ENCODE peak calls at places on chromosomes 12 and 14, in seven cellular contexts. E is mammary epithelial cell, V is upper lobe of right lung, D is ovary, L is mesenchymal stem cell, T is PC-3, Z is heart left ventricle. C is an unnamed sample.

GRCh38 chr12:64890873-64891468 is 66.5 kb downstream of the TBC1D30 start:
- DNase-seq in E (peak; percentile 33), V (no peak), D (no peak), L (peak; percentile 71), T (peak; percentile 88), Z (no peak), C (no peak)

GRCh38 chr14:61647704-61648103 is 47.6 kb upstream of the HIF1A start:
- DNase-seq in E (peak; percentile 60), V (no peak), D (no peak), L (no peak), T (peak; percentile 94), Z (no peak), C (no peak)

GRCh38 chr12:78229491-78230209 is 399.0 kb downstream of the NAV3 start:
- DNase-seq in E (peak; percentile 53), V (no peak), D (no peak), L (peak; percentile 55), T (peak; percentile 83), Z (no peak), C (no peak)

GRCh38 chr12:72610854-72611358 is 338.7 kb downstream of the TRHDE start:
- DNase-seq in E (no peak), V (no peak), D (no peak), L (no peak), T (no peak), Z (no peak), C (no peak)

GRCh38 chr12:10974965-10975364 is 11.7 kb downstream of the TAS2R50 start:
- DNase-seq in E (no peak), V (no peak), D (no peak), L (no peak), T (no peak), Z (no peak), C (no peak)

GRCh38 chr14:90836692-90837063 is 20.4 kb upstream of the TTC7B start:
- DNase-seq in E (no peak), V (peak; percentile 51), D (no peak), L (no peak), T (no peak), Z (no peak), C (peak; percentile 49)

GRCh38 chr14:100365741-100366140 is 42.6 kb downstream of the SLC25A47 start:
- DNase-seq in E (no peak), V (no peak), D (no peak), L (no peak), T (no peak), Z (no peak), C (no peak)

GRCh38 chr12:15613981-15614380 is 175.2 kb downstream of the EPS8 start:
- DNase-seq in E (no peak), V (no peak), D (no peak), L (no peak), T (no peak), Z (no peak), C (no peak)

GRCh38 chr12:47557401-47557800 is 148.4 kb downstream of the RPAP3 start:
- DNase-seq in E (no peak), V (no peak), D (no peak), L (no peak), T (no peak), Z (no peak), C (no peak)

GRCh38 chr12:125720961-125721360 is 655.7 kb downstream of the AACS start:
- DNase-seq in E (no peak), V (no peak), D (no peak), L (no peak), T (no peak), Z (no peak), C (no peak)

GRCh38 chr14:100849432-100849831 is 23.5 kb downstream of the MEG3 start:
- DNase-seq in E (no peak), V (no peak), D (no peak), L (peak; percentile 80), T (peak; percentile 49), Z (no peak), C (no peak)

GRCh38 chr12:11746024-11746771 is 96.7 kb downstream of the ETV6 start:
- DNase-seq in E (peak; percentile 99), V (no peak), D (no peak), L (peak; percentile 38), T (peak; percentile 72), Z (no peak), C (no peak)

GRCh38 chr14:65387628-65388027 is 24.9 kb upstream of the FUT8 start:
- DNase-seq in E (no peak), V (no peak), D (no peak), L (no peak), T (no peak), Z (no peak), C (no peak)

GRCh38 chr12:113261847-113262470 is 40.7 kb downstream of the TPCN1 start:
- DNase-seq in E (no peak), V (no peak), D (no peak), L (peak; percentile 31), T (no peak), Z (no peak), C (no peak)

GRCh38 chr12:28127455-28127854 is 62.8 kb upstream of the CCDC91 start:
- DNase-seq in E (peak; percentile 96), V (no peak), D (no peak), L (no peak), T (peak; percentile 61), Z (no peak), C (no peak)

GRCh38 chr14:46250113-46250703 is 401.4 kb downstream of the RPL10L start:
- DNase-seq in E (peak; percentile 2), V (no peak), D (no peak), L (peak; percentile 54), T (peak; percentile 64), Z (no peak), C (no peak)

GRCh38 chr12:26730546-26731085 is 102.4 kb downstream of the ITPR2 start:
- DNase-seq in E (no peak), V (no peak), D (no peak), L (no peak), T (no peak), Z (no peak), C (no peak)
- H3K4me3 ChIP-seq in E (no peak overlapping the region), V (no peak overlapping the region), D (no peak overlapping the region), L (no peak overlapping the region), T (no peak overlapping the region), Z (no peak overlapping the region), C (no peak overlapping the region)

GRCh38 chr12:14416658-14417057 is 51.2 kb downstream of the ATF7IP start:
- DNase-seq in E (peak; percentile 56), V (no peak), D (no peak), L (peak; percentile 88), T (peak; percentile 50), Z (no peak), C (no peak)
- H3K4me1 ChIP-seq in E (peaks cover 6% of the 10 kb centered on the region), V (peaks cover 31% of the 10 kb centered on the region), D (peaks cover 1% of the 10 kb centered on the region), L (peaks cover 1% of the 10 kb centered on the region), T (peaks cover 15% of the 10 kb centered on the region), Z (peaks cover 65% of the 10 kb centered on the region), C (no peaks in the 10 kb centered on the region)

GRCh38 chr14:21219120-21219519 is 50.1 kb downstream of the HNRNPC start:
- DNase-seq in E (no peak), V (no peak), D (no peak), L (no peak), T (no peak), Z (no peak), C (no peak)
- H3K36me3 ChIP-seq in E (peaks cover 51% of the 10 kb centered on the region), V (peaks cover 100% of the 10 kb centered on the region), D (no peaks in the 10 kb centered on the region), L (peaks cover 23% of the 10 kb centered on the region), T (peaks cover 83% of the 10 kb centered on the region), Z (peaks cover 99% of the 10 kb centered on the region), C (peaks cover 37% of the 10 kb centered on the region)

GRCh38 chr12:123761841-123762714 is at the start of gene DNAH10:
- DNase-seq in E (no peak), V (peak; percentile 73), D (peak; percentile 38), L (peak; percentile 15), T (no peak), Z (no peak), C (peak; percentile 76)
- H3K4me3 ChIP-seq in E (peak within 1 kb of the TSS; percentile 39), V (peak within 1 kb of the TSS; percentile 50), D (peak within 1 kb of the TSS; percentile 21), L (peak within 1 kb of the TSS; percentile 74), T (no peak within 1 kb of the TSS), Z (peak within 1 kb of the TSS; percentile 10), C (peak within 1 kb of the TSS; percentile 10)

GRCh38 chr12:131831635-131832041 is 3.4 kb downstream of the MMP17 start:
- DNase-seq in E (peak; percentile 14), V (no peak), D (peak; percentile 81), L (no peak), T (peak; percentile 44), Z (peak; percentile 53), C (no peak)

GRCh38 chr12:131834798-131835615 is 6.8 kb downstream of the MMP17 start:
- DNase-seq in E (no peak), V (no peak), D (no peak), L (no peak), T (peak; percentile 36), Z (no peak), C (peak; percentile 49)

GRCh38 chr12:131832393-131833231 is 4.4 kb downstream of the MMP17 start:
- DNase-seq in E (peak; percentile 23), V (no peak), D (peak; percentile 90), L (no peak), T (peak; percentile 51), Z (peak; percentile 68), C (no peak)

GRCh38 chr12:131833896-131834641 is 5.9 kb downstream of the MMP17 start:
- DNase-seq in E (no peak), V (no peak), D (no peak), L (peak; percentile 33), T (peak; percentile 43), Z (no peak), C (peak; percentile 62)

DNA sequence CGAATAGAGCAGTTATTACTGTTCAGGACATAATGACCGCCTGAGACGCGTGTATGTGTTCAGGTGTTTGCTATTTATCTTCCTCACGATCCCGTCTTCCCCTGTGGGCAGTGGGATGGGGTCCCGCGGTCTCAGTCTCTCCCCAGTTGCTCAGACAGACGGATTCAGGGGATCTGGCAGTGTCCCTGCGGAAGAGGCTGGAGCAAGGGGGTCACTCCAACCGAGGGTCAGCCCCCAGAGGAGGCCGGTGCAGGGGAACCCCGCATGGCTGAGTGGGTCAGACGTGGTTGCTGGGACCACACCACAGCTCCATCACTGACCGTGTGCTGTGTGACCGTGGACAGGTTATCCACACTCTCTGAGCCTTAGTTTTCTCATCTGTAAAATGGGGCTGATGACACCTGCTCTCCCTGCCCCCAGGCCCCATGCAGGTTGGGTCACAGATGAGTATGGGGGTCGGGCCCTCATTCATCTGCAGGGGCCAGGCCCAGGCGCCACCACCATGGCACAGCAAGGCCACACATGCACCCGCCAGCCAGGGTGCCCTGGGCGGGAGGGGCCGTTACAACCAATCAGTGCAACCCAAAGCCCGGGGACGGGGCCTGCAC is 5.2 kb downstream of the MMP17 start:
- DNase-seq in E (no peak), V (no peak), D (no peak), L (no peak), T (no peak), Z (no peak), C (no peak)
- H3K4me1 ChIP-seq in E (peaks cover 44% of the 10 kb centered on the region), V (peaks cover 23% of the 10 kb centered on the region), D (peaks cover 7% of the 10 kb centered on the region), L (peaks cover 36% of the 10 kb centered on the region), T (peaks cover 25% of the 10 kb centered on the region), Z (peaks cover 28% of the 10 kb centered on the region), C (no peaks in the 10 kb centered on the region)

C was measured in kidney.